ENCODE peak calls at places on chromosomes 3 and 15, in ten cellular contexts. S is T follicular helper cell; B is stimulated activated CD8-positive, alpha-beta memory T cell treated with anti-CD3 and anti-CD28 coated beads, Interleukin-15, amount 100 ng/mL, for 24 hours; R is right cardiac atrium; F is tibial artery; G is HT1080; W is testis; U is T1000; D is activated T-cell treated with anti-CD3 and anti-CD28 coated beads for 1 hour; Q is fibroblast of mammary gland. X is an unnamed sample.

GRCh38 chr3:39383913-39384664 is 919 bp downstream of the SLC25A38 start:
- DNase-seq in G (peak), U (no peak), B (peak), Q (peak), R (peak), W (peak), S (peak), D (peak), F (peak), X (peak)

GRCh38 chr15:78149805-78150751 is 916 bp downstream of the IDH3A start:
- DNase-seq in U (no peak), R (no peak), S (no peak), F (no peak), W (no peak), G (peak), Q (no peak), B (no peak), D (no peak), X (peak)

GRCh38 chr15:88800026-88800425 is 3.2 kb upstream of the ACAN start:
- DNase-seq in W (no peak), G (peak), F (no peak), U (no peak), R (no peak), B (no peak), S (no peak), Q (peak), D (no peak), X (peak)

GRCh38 chr15:100690786-100691160 is 88.4 kb downstream of the ASB7 start:
- DNase-seq in S (no peak), R (no peak), U (no peak), Q (no peak), G (no peak), W (no peak), F (no peak), B (no peak), D (no peak), X (no peak)

GRCh38 chr3:168049366-168049974 is 46.3 kb downstream of the GOLIM4 start:
- DNase-seq in Q (peak), S (no peak), G (no peak), D (no peak), F (no peak), B (no peak), R (no peak), W (no peak), U (no peak), X (peak)

GRCh38 chr3:134357914-134358811 is 16.1 kb downstream of the AMOTL2 start:
- DNase-seq in D (no peak), B (no peak), R (peak), Q (peak), U (peak), G (peak), W (peak), S (no peak), F (no peak), X (peak)

GRCh38 chr3:45864760-45865567 is 21.4 kb upstream of the CCR9 start:
- DNase-seq in Q (no peak), R (no peak), S (no peak), D (no peak), W (no peak), F (no peak), G (no peak), B (no peak), U (no peak), X (no peak)

GRCh38 chr3:151347432-151347831 is 18.1 kb upstream of the P2RY13 start:
- DNase-seq in R (peak), D (no peak), B (no peak), S (no peak), W (no peak), Q (no peak), F (peak), G (no peak), U (no peak), X (no peak)

GRCh38 chr3:114880078-114880477 is 267.0 kb downstream of the ZBTB20 start:
- DNase-seq in B (no peak), S (no peak), Q (no peak), R (no peak), F (no peak), D (no peak), G (peak), W (no peak), U (no peak), X (peak)

GRCh38 chr3:193021506-193022010 is 103.9 kb upstream of the MB21D2 start:
- DNase-seq in G (no peak), F (no peak), D (no peak), U (no peak), S (no peak), R (no peak), B (no peak), Q (no peak), W (no peak), X (no peak)

GRCh38 chr15:78763111-78763795 is 48.0 kb downstream of the ADAMTS7 start:
- DNase-seq in S (no peak), G (no peak), Q (no peak), B (no peak), W (no peak), U (no peak), F (no peak), D (no peak), R (peak), X (no peak)

GRCh38 chr15:64837502-64837901 is 4.2 kb upstream of the PLEKHO2 start:
- DNase-seq in R (peak), D (no peak), U (no peak), W (no peak), S (peak), B (no peak), G (no peak), Q (no peak), F (peak), X (no peak)

GRCh38 chr3:69419276-69419675 is 33.4 kb upstream of the FRMD4B start:
- DNase-seq in G (no peak), D (no peak), B (no peak), F (no peak), U (no peak), Q (peak), W (no peak), R (no peak), S (no peak), X (no peak)

GRCh38 chr3:159158213-159158612 is 356.4 kb downstream of the MFSD1 start:
- DNase-seq in W (peak), U (no peak), F (no peak), S (no peak), G (peak), Q (peak), D (no peak), R (no peak), B (no peak), X (peak)

GRCh38 chr3:197372076-197372661 is 73.8 kb upstream of the DLG1 start:
- DNase-seq in U (peak), B (no peak), Q (peak), F (no peak), R (no peak), D (no peak), S (no peak), W (no peak), G (peak), X (peak)

GRCh38 chr3:61562042-61562809 is 855 bp downstream of the PTPRG start:
- DNase-seq in S (no peak), Q (no peak), G (no peak), U (no peak), R (peak), W (no peak), B (no peak), F (peak), D (no peak), X (peak)

GRCh38 chr3:181726351-181727121 is 14.8 kb downstream of the SOX2 start:
- DNase-seq in G (no peak), B (no peak), W (no peak), D (no peak), F (no peak), U (no peak), R (no peak), S (no peak), Q (no peak), X (no peak)

GRCh38 chr15:40506964-40507571 is 36.3 kb downstream of the CHST14 start:
- DNase-seq in W (peak), F (peak), B (peak), S (peak), U (no peak), R (peak), G (peak), Q (peak), D (peak), X (peak)

GRCh38 chr15:97993310-97993738 is 32.8 kb downstream of the ARRDC4 start:
- DNase-seq in Q (no peak), B (no peak), W (no peak), G (peak), U (peak), D (no peak), S (no peak), R (no peak), F (no peak), X (no peak)

GRCh38 chr3:186772281-186772885 is 11.0 kb upstream of the EIF4A2 start:
- DNase-seq in Q (no peak), W (no peak), S (no peak), D (no peak), G (no peak), F (no peak), R (no peak), B (no peak), U (no peak), X (no peak)

GRCh38 chr3:27943106-27943505 is 221.0 kb upstream of the EOMES start:
- DNase-seq in S (no peak), D (no peak), Q (peak), W (peak), B (no peak), U (no peak), F (no peak), R (peak), G (peak), X (peak)

GRCh38 chr15:77035999-77036471 is 34.9 kb downstream of the TSPAN3 start:
- DNase-seq in R (no peak), S (no peak), D (no peak), Q (no peak), G (no peak), F (no peak), B (no peak), W (peak), U (no peak), X (no peak)

GRCh38 chr3:141876891-141877561 is 583 bp downstream of the ATP1B3 start:
- DNase-seq in S (peak), B (peak), W (peak), D (peak), F (peak), G (peak), Q (peak), R (peak), U (no peak), X (peak)

GRCh38 chr3:140529096-140529495 is 148.8 kb upstream of the TRIM42 start:
- DNase-seq in W (no peak), F (no peak), G (peak), U (peak), R (no peak), S (no peak), Q (peak), B (no peak), D (no peak), X (peak)

GRCh38 chr3:53835257-53835656 is 11.0 kb downstream of the CHDH start:
- DNase-seq in U (no peak), D (no peak), R (no peak), W (no peak), F (no peak), S (no peak), Q (no peak), B (no peak), G (no peak), X (no peak)

GRCh38 chr3:11370961-11371360 is 98.8 kb downstream of the ATG7 start:
- DNase-seq in R (no peak), F (no peak), G (no peak), U (no peak), D (no peak), B (no peak), S (no peak), W (no peak), Q (no peak), X (no peak)

GRCh38 chr15:49236869-49237268 is 66.8 kb downstream of the GALK2 start:
- DNase-seq in D (no peak), R (no peak), Q (no peak), S (no peak), F (no peak), U (no peak), B (no peak), W (no peak), G (no peak), X (no peak)

GRCh38 chr3:70647094-70647493 is 334.7 kb upstream of the MDFIC2 start:
- DNase-seq in D (no peak), S (no peak), F (no peak), Q (no peak), G (no peak), W (no peak), R (no peak), B (no peak), U (no peak), X (no peak)